ENCODE peak calls at places on chromosomes 3 and 15, in nine cellular contexts. R is GM04504, U is colonic mucosa, Z is choroid plexus epithelial cell, X is NCI-H1930, M is ELR, C is ureter, P is T follicular helper cell, N is HCEC 1CT. K is an unnamed sample.

GRCh38 chr3:41041457-41041856 is 157.8 kb upstream of the CTNNB1 start:
- DNase-seq in Z (no peak), X (no peak), R (no peak), C (no peak), U (no peak), M (no peak), P (no peak), N (no peak), K (no peak)

GRCh38 chr3:53350652-53351051 is 3.3 kb upstream of the DCP1A start:
- DNase-seq in C (no peak), R (no peak), U (peak), N (peak), Z (peak), X (no peak), M (peak), P (no peak), K (no peak)

GRCh38 chr15:75694241-75695182 is 18.1 kb downstream of the CSPG4 start:
- DNase-seq in U (peak), C (peak), M (peak), X (no peak), R (peak), Z (peak), P (no peak), N (peak), K (peak)

GRCh38 chr3:56110886-56111285 is 357.4 kb downstream of the ERC2 start:
- DNase-seq in P (no peak), U (no peak), Z (no peak), C (no peak), X (no peak), N (no peak), R (no peak), M (no peak), K (no peak)

GRCh38 chr3:38648659-38649499 is 608 bp downstream of the SCN5A start:
- DNase-seq in C (peak), Z (no peak), U (no peak), N (no peak), M (no peak), X (no peak), R (no peak), P (no peak), K (no peak)

GRCh38 chr3:73037369-73037699 is 24.1 kb upstream of the EBLN2 start:
- DNase-seq in R (no peak), P (no peak), U (no peak), Z (peak), C (no peak), N (peak), X (no peak), M (peak), K (no peak)

GRCh38 chr3:52873433-52874159 is 23.8 kb downstream of the STIMATE start:
- DNase-seq in N (peak), R (peak), P (no peak), U (no peak), Z (peak), X (no peak), M (peak), C (no peak), K (no peak)

GRCh38 chr15:40283615-40284306 is 897 bp upstream of the ANKRD63 start:
- DNase-seq in Z (no peak), C (no peak), U (no peak), M (no peak), P (no peak), X (no peak), R (no peak), N (no peak), K (no peak)

GRCh38 chr3:120148187-120148954 is 54.1 kb upstream of the GSK3B start:
- DNase-seq in Z (no peak), R (no peak), C (no peak), U (no peak), X (no peak), M (no peak), N (no peak), P (no peak), K (no peak)

GRCh38 chr15:69757186-69757585 is 304.6 kb downstream of the RPLP1 start:
- DNase-seq in N (no peak), R (no peak), U (no peak), Z (no peak), X (no peak), C (no peak), M (peak), P (no peak), K (no peak)

GRCh38 chr3:192514081-192514753 is 213.1 kb downstream of the FGF12 start:
- DNase-seq in U (no peak), N (no peak), X (peak), M (peak), P (no peak), C (no peak), R (no peak), Z (peak), K (no peak)

GRCh38 chr15:39625856-39626255 is 45.0 kb downstream of the THBS1 start:
- DNase-seq in U (no peak), M (peak), R (no peak), P (no peak), C (no peak), X (no peak), N (peak), Z (peak), K (no peak)

GRCh38 chr3:46578973-46579755 is 13.1 kb upstream of the LRRC2 start:
- DNase-seq in X (no peak), M (no peak), U (peak), C (no peak), N (no peak), R (no peak), Z (peak), P (no peak), K (no peak)

GRCh38 chr3:112372396-112372795 is 39.4 kb downstream of the CD200 start:
- DNase-seq in M (no peak), C (no peak), P (no peak), U (no peak), R (no peak), X (no peak), N (no peak), Z (peak), K (no peak)

GRCh38 chr15:62389887-62390792 is 225.1 kb upstream of the C2CD4B start:
- DNase-seq in R (no peak), C (peak), N (peak), Z (peak), X (peak), M (peak), P (peak), U (peak), K (peak)